ENCODE peak calls at places on chromosomes 11 and 22, in seven cellular contexts. G is activated B cell treated with CpG ODN at 0.5 μM for 24 hours; U is stimulated activated CD4-positive, alpha-beta T cell treated with anti-CD3 and anti-CD28 coated beads, TNF-alpha, amount 100 ng/mL, for 48 hours; O is fibroblast of lung; A is choroid plexus epithelial cell; T is nucleus accumbens; C is heart left ventricle. Z is an unnamed sample.

GRCh38 chr11:96200243-96200642 is 142.8 kb downstream of the MAML2 start:
- DNase-seq in G (no peak), O (peak; percentile 70), A (peak; percentile 96), T (no peak), U (no peak), C (no peak), Z (no peak)

GRCh38 chr11:86486261-86487030 is 111.8 kb downstream of the CCDC81 start:
- DNase-seq in U (no peak), T (no peak), A (no peak), O (no peak), C (no peak), G (no peak), Z (no peak)

GRCh38 chr11:130212431-130212961 is 52.9 kb downstream of the ST14 start:
- DNase-seq in C (peak; percentile 5), O (no peak), A (no peak), G (peak; percentile 14), U (no peak), T (no peak), Z (no peak)

GRCh38 chr22:27717094-27717493 is 84.5 kb downstream of the MN1 start:
- DNase-seq in A (no peak), G (no peak), C (no peak), T (no peak), U (no peak), O (no peak), Z (no peak)

GRCh38 chr11:16337421-16338213 is 18.7 kb downstream of the SOX6 start:
- DNase-seq in U (no peak), O (no peak), C (no peak), T (no peak), G (no peak), A (no peak), Z (no peak)

GRCh38 chr22:19713650-19714319 is 518 bp upstream of the SEPTIN5 start:
- DNase-seq in G (no peak), T (no peak), O (no peak), A (no peak), C (no peak), U (no peak), Z (no peak)

GRCh38 chr11:17571431-17572358 is 24.6 kb downstream of the OTOG start:
- DNase-seq in A (no peak), T (no peak), G (no peak), U (no peak), C (no peak), O (no peak), Z (no peak)

GRCh38 chr11:108647701-108648527 is 17.0 kb upstream of the DDX10 start:
- DNase-seq in O (peak; percentile 88), A (peak; percentile 93), T (peak; percentile 38), C (peak; percentile 74), U (peak; percentile 34), G (no peak), Z (peak; percentile 22)

GRCh38 chr11:66494935-66495334 is 14.7 kb downstream of the DPP3 start:
- DNase-seq in T (no peak), A (no peak), O (no peak), G (no peak), C (no peak), U (no peak), Z (no peak)

GRCh38 chr11:36012410-36012809 is 68.5 kb downstream of the LDLRAD3 start:
- DNase-seq in O (peak; percentile 57), U (no peak), G (no peak), T (no peak), A (peak; percentile 59), C (no peak), Z (no peak)

GRCh38 chr11:10410844-10411200 is 44.2 kb upstream of the AMPD3 start:
- DNase-seq in G (no peak), O (no peak), A (no peak), T (no peak), U (no peak), C (no peak), Z (no peak)

GRCh38 chr22:20571531-20572007 is 64.2 kb downstream of the MED15 start:
- DNase-seq in C (no peak), O (peak; percentile 32), A (peak; percentile 44), G (peak; percentile 47), T (no peak), U (peak; percentile 63), Z (no peak)